ENCODE peak calls at places on chromosome 11, in five cellular contexts. Q is psoas muscle, O is fibroblast of mammary gland, B is foreskin fibroblast, E is coronary artery. H is an unnamed sample.

GRCh38 chr11:4480577-4481539 is 1.6 kb upstream of the OR52K1 start:
- DNase-seq in Q (no peak), O (peak), B (peak), E (no peak), H (peak)

GRCh38 chr11:38819986-38820385 is 2221.9 kb upstream of the RAG2 start:
- DNase-seq in Q (no peak), O (no peak), B (no peak), E (no peak), H (no peak)

GRCh38 chr11:69700278-69701140 is 3.3 kb downstream of the FGF19 start:
- DNase-seq in Q (no peak), O (peak), B (peak), E (no peak), H (peak)

GRCh38 chr11:2376751-2377451 is at the start of gene CD81:
- DNase-seq in Q (peak), O (peak), B (peak), E (no peak), H (no peak)

GRCh38 chr11:94938399-94939055 is 34.8 kb downstream of the CWC15 start:
- DNase-seq in Q (peak), O (peak), B (peak), E (no peak), H (no peak)

GRCh38 chr11:27116684-27117083 is 76.1 kb downstream of the BBOX1 start:
- DNase-seq in Q (no peak), O (peak), B (peak), E (no peak), H (no peak)

GRCh38 chr11:102551188-102551781 is 20.7 kb upstream of the MMP7 start:
- DNase-seq in Q (no peak), O (no peak), B (no peak), E (no peak), H (no peak)

GRCh38 chr11:64661622-64662021 is 61.4 kb downstream of the NRXN2 start:
- DNase-seq in Q (no peak), O (no peak), B (no peak), E (no peak), H (no peak)

GRCh38 chr11:105230586-105230985 is 91.0 kb upstream of the CARD18 start:
- DNase-seq in Q (no peak), O (no peak), B (peak), E (no peak), H (no peak)

GRCh38 chr11:76885390-76886097 is 24.8 kb downstream of the ACER3 start:
- DNase-seq in Q (peak), O (peak), B (peak), E (no peak), H (no peak)

GRCh38 chr11:57798905-57799559 is 37.4 kb downstream of the CTNND1 start:
- DNase-seq in Q (no peak), O (peak), B (peak), E (no peak), H (no peak)

GRCh38 chr11:89163686-89164085 is 14.0 kb upstream of the TYR start:
- DNase-seq in Q (no peak), O (no peak), B (no peak), E (no peak), H (no peak)

GRCh38 chr11:107337917-107338316 is 119.7 kb downstream of the CWF19L2 start:
- DNase-seq in Q (no peak), O (no peak), B (no peak), E (no peak), H (no peak)

GRCh38 chr11:42890773-42891172 is 421.0 kb upstream of the API5 start:
- DNase-seq in Q (no peak), O (no peak), B (no peak), E (no peak), H (no peak)

GRCh38 chr11:71336996-71337772 is 84.8 kb upstream of the SHANK2 start:
- DNase-seq in Q (no peak), O (no peak), B (no peak), E (peak), H (no peak)

GRCh38 chr11:39569784-39570183 is 1889.7 kb downstream of the LRRC4C start:
- DNase-seq in Q (no peak), O (no peak), B (no peak), E (no peak), H (no peak)

GRCh38 chr11:120354779-120355178 is 18.6 kb downstream of the ARHGEF12 start:
- DNase-seq in Q (no peak), O (no peak), B (no peak), E (no peak), H (no peak)

GRCh38 chr11:64233913-64234839 is at the start of gene VEGFB:
- DNase-seq in Q (peak), O (no peak), B (peak), E (no peak), H (peak)

GRCh38 chr11:31110825-31111224 is 258.7 kb downstream of the DCDC1 start:
- DNase-seq in Q (no peak), O (no peak), B (no peak), E (no peak), H (no peak)

GRCh38 chr11:2564588-2565440 is 120.0 kb downstream of the KCNQ1 start:
- DNase-seq in Q (peak), O (no peak), B (no peak), E (no peak), H (no peak)

GRCh38 chr11:107490836-107491235 is 33.2 kb upstream of the CWF19L2 start:
- DNase-seq in Q (no peak), O (no peak), B (no peak), E (no peak), H (no peak)

GRCh38 chr11:73757598-73757997 is 3.3 kb downstream of the RAB6A start:
- DNase-seq in Q (no peak), O (peak), B (no peak), E (no peak), H (no peak)

GRCh38 chr11:63867511-63867910 is 28.6 kb downstream of the MARK2 start:
- DNase-seq in Q (no peak), O (no peak), B (no peak), E (no peak), H (no peak)

GRCh38 chr11:36352919-36353318 is 56.8 kb downstream of the PRR5L start:
- DNase-seq in Q (no peak), O (no peak), B (no peak), E (no peak), H (no peak)

GRCh38 chr11:7573558-7574296 is 59.9 kb downstream of the PPFIBP2 start:
- DNase-seq in Q (no peak), O (no peak), B (no peak), E (no peak), H (no peak)

DNA sequence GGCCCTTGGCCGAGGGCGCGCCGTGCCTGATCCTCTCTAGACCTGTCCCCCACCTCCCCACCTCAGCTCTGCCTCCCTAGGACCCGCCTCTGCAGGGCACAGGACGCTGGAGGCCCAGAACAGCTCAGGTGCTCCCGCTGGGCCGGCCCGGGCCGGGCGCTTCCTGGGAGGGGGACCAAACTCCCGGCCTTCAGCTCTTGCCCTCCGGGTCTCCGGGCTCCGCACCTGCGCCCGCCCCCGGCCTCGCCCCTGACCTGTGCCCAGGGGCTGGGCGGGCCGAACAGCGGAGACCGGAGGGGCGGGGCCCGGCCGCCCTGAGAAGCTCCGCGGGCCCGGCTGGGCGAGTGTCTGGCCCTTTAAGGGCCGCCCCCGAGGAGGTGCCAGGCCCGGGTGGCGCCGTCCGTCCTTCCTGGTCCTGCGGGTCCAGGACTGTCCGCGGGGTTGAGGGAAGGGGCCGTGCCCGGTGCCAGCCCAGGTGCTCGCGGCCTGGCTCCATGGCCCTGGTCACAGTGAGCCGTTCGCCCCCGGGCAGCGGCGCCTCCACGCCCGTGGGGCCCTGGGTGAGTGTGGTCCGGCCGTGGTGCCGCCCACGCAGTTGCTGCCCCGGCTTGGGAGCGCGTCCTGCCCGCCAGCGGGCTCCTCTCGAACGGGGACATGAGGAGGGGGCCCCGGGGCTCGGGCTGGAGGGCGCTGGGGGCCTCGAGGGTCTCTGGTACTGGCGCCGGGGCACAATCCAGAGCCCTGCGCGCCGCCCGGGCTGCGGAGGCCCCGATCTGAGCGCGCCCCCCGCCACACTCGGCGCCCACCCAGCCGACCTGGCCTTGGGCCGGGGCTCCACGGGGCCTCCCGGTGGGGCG is at the start of gene SSH3:
- DNase-seq in Q (peak), O (peak), B (peak), E (peak), H (peak)
- H3K4me3 ChIP-seq in Q (peak), O (peak), B (peak), E (peak), H (peak)

GRCh38 chr11:48105096-48105990 is 111.3 kb upstream of the OR4B1 start:
- DNase-seq in Q (no peak), O (no peak), B (no peak), E (peak), H (no peak)
- H3K4me3 ChIP-seq in Q (no peak), O (no peak), B (no peak), E (no peak), H (no peak)

GRCh38 chr11:111604392-111605009 is 2.3 kb downstream of the SIK2 start:
- DNase-seq in Q (no peak), O (peak), B (peak), E (no peak), H (peak)
- H3K4me3 ChIP-seq in Q (peak), O (peak), B (peak), E (peak), H (peak)

DNA sequence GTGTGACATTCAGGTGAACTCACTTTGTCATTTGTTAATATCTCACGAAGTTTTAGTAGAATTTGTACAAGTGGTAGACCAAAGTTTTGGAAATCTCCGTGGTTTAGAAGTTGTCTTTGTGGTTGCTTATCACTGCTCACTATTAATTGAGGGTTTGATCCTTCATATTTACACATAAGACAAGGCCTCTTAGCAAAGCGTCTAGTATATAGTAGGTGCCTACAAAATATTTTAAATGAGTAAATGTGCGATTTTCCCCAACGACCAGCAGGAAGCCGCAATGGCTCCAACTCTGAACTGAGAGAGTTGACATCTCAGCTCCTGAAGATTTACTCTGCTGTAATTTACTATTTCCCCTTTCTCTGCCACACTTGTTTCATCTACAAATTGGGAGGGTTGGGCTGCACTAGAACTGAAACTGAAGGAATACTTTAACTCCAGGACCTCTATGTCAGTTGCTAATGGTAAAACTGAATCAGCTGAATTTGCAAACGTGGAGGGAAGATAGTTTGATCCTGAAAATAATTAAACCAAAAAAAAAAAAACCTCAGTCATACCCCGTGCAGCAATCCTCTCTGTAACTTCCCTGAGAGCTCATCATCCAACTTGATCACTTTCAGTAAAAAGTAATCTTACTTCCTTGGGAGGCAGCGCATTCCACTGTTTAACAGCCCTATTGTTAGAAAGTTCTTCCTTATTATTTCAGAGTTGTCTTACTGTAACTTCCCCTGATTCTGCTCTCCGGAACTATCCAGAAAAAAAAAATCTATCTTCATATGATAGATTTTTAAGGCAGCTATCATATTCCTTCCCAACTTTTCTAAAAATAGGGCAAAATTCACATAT is 1.3 kb upstream of the SBF2 start:
- DNase-seq in Q (no peak), O (no peak), B (peak), E (no peak), H (no peak)
- H3K4me3 ChIP-seq in Q (peak), O (peak), B (peak), E (peak), H (peak)

DNA sequence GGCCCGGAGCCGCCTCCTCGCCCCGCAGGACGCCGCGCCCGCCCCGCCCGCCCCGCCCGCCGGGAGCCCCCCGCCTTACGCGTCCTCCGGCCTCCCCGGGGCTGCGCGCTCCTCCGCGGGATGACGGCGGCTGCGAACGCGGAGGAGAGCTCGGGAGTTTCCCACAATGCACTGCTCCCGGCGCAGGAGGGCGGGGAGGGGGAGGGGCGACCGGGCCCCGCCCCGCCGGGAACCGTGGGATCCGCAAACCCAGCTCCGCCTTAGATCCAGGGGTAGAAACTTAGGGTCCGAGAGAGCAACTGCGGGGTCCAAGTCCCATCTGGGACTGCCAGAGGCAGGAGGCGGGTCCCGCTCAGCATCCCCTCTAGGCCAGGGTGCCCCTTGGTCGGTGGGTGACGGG is at the start of gene CEND1:
- DNase-seq in Q (peak), O (peak), B (peak), E (no peak), H (no peak)
- H3K4me3 ChIP-seq in Q (no peak), O (peak), B (peak), E (peak), H (no peak)

DNA sequence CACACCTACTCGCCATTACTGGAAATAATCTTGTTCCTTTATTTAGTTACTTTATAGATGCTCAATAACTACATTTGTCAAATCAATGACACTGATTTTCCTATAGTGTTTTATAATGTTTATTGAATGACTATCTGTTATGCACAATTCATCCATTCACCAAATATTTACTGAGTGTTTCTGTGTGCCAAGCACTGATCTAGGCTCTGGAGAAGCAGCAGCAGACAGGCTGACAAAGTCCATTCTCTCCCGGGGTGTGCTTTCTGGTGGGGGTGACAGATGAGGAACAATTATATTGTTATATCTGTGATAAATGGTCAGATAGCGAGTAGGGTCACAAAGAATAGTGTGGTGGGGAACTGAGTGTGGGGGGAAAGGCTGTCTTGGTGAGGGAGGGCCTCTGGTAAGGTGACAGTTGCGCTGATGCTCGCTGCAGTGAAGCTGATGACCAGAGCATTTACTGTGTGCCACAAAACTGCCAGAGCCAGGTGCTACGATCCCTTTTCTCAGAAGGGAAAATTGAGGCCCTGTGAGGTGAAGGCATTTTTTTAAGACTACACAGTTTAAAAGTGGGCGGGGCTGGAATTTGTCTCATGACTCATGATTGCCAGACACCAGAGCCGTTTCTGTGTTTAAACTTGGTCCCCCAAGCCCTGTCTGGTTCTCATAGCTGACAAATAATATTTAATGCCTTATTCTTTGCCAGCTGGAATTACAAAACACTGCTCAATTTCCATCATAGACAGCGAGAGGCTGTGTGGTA is 10.2 kb downstream of the PACS1 start:
- DNase-seq in Q (peak), O (peak), B (peak), E (no peak), H (peak)
- H3K4me3 ChIP-seq in Q (no peak), O (no peak), B (no peak), E (no peak), H (no peak)

GRCh38 chr11:110711776-110712642 is at the start of gene ARHGAP20:
- DNase-seq in Q (peak), O (peak), B (peak), E (peak), H (peak)
- H3K4me3 ChIP-seq in Q (peak), O (peak), B (peak), E (peak), H (peak)

DNA sequence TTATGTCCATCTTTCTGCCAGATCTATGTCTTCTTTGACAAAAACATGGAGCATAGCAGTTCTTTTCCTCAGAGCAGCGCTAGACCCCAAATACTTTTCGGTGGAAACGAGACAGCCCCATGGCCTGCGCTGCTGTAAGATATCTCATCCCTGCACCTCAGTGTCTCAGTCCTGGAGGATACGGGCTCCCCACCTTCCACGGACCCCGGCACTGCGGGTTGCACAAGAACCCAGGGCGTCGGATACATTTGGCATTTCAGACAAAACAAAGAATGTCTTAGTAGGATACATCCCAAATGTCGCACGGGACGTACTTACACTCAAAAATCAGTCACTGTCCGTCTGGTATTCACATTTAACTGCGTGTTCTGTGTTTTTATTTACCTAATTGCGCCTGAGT is 9.9 kb upstream of the GAL start:
- DNase-seq in Q (no peak), O (no peak), B (no peak), E (no peak), H (no peak)
- H3K4me3 ChIP-seq in Q (no peak), O (no peak), B (no peak), E (no peak), H (no peak)

GRCh38 chr11:117663826-117664225 is 133.2 kb downstream of the DSCAML1 start:
- DNase-seq in Q (no peak), O (no peak), B (peak), E (no peak), H (no peak)
- H3K4me3 ChIP-seq in Q (no peak), O (no peak), B (no peak), E (no peak), H (no peak)

GRCh38 chr11:113168804-113169342 is 145.5 kb upstream of the TTC12 start:
- DNase-seq in Q (no peak), O (no peak), B (no peak), E (no peak), H (no peak)
- H3K4me3 ChIP-seq in Q (no peak), O (no peak), B (no peak), E (no peak), H (no peak)